ENCODE peak calls at places on chromosomes 13 and 19, in four cellular contexts. N, U, R and V are unnamed samples.

GRCh38 chr13:99614465-99614885 is 113.2 kb downstream of the TM9SF2 start:
- DNase-seq in N (no peak), U (no peak), R (peak), V (peak)

GRCh38 chr19:48836089-48837017 is at the start of gene HSD17B14:
- DNase-seq in N (no peak), U (peak), R (no peak), V (no peak)

GRCh38 chr19:51372021-51372648 is 319 bp downstream of the NKG7 start:
- DNase-seq in N (no peak), U (no peak), R (no peak), V (no peak)

GRCh38 chr13:113527272-113527958 is 36.9 kb upstream of the DCUN1D2 start:
- DNase-seq in N (no peak), U (no peak), R (no peak), V (no peak)

GRCh38 chr19:56746367-56746766 is 74.8 kb upstream of the ZNF835 start:
- DNase-seq in N (no peak), U (no peak), R (no peak), V (no peak)

GRCh38 chr13:33686772-33687480 is 131.0 kb upstream of the RFC3 start:
- DNase-seq in N (no peak), U (no peak), R (no peak), V (no peak)

GRCh38 chr19:42193706-42194105 is 23.8 kb downstream of the DEDD2 start:
- DNase-seq in N (no peak), U (no peak), R (no peak), V (no peak)

GRCh38 chr13:75271851-75272250 is 210.1 kb downstream of the TBC1D4 start:
- DNase-seq in N (no peak), U (no peak), R (no peak), V (no peak)

GRCh38 chr13:26132756-26133155 is 80.9 kb upstream of the SHISA2 start:
- DNase-seq in N (no peak), U (peak), R (peak), V (peak)

GRCh38 chr19:53898680-53899341 is 10.3 kb upstream of the CACNG7 start:
- DNase-seq in N (no peak), U (peak), R (no peak), V (no peak)

GRCh38 chr13:27997904-27998522 is 9.5 kb upstream of the URAD start:
- DNase-seq in N (no peak), U (peak), R (peak), V (peak)

GRCh38 chr19:13554506-13555235 is 48.4 kb upstream of the CACNA1A start:
- DNase-seq in N (no peak), U (no peak), R (no peak), V (no peak)